ENCODE peak calls at places on chromosomes 12 and 14, in nine cellular contexts. C is upper lobe of left lung, D is ovary, W is A549, H is K562, Z is H1, N is tibial nerve, A is SK-N-SH, R is stomach. I is an unnamed sample. For H3K4me1, the result is how much of the 10 kb centered on the place peaks cover.

GRCh38 chr12:42608196-42608825 is 18.8 kb upstream of the PRICKLE1 start:
- DNase-seq in C (no peak), D (no peak), W (no peak), H (no peak), Z (no peak), N (no peak), A (no peak), R (no peak), I (no peak)

GRCh38 chr12:19643635-19644034 is 204.3 kb downstream of the AEBP2 start:
- DNase-seq in C (no peak), D (peak), W (peak), H (peak), Z (peak), N (peak), A (peak), R (no peak), I (no peak)

GRCh38 chr12:107287436-107288413 is 194.4 kb upstream of the CRY1 start:
- DNase-seq in C (no peak), D (no peak), W (no peak), H (no peak), Z (no peak), N (no peak), A (no peak), R (no peak), I (no peak)

GRCh38 chr12:30095511-30095910 is 311.8 kb upstream of the TMTC1 start:
- DNase-seq in C (no peak), D (no peak), W (no peak), H (no peak), Z (no peak), N (no peak), A (no peak), R (no peak), I (no peak)

GRCh38 chr14:100439781-100440180 is 116.6 kb downstream of the SLC25A47 start:
- DNase-seq in C (no peak), D (peak), W (peak), H (no peak), Z (no peak), N (no peak), A (no peak), R (no peak), I (peak)

GRCh38 chr14:30267141-30267540 is 291.8 kb upstream of the G2E3 start:
- DNase-seq in C (no peak), D (no peak), W (no peak), H (no peak), Z (no peak), N (no peak), A (no peak), R (no peak), I (no peak)

GRCh38 chr14:93041830-93042229 is 73.9 kb downstream of the ITPK1 start:
- DNase-seq in C (no peak), D (no peak), W (no peak), H (no peak), Z (no peak), N (no peak), A (no peak), R (no peak), I (no peak)

GRCh38 chr12:120939523-120939922 is 35.4 kb upstream of the SPPL3 start:
- DNase-seq in C (no peak), D (no peak), W (no peak), H (no peak), Z (no peak), N (peak), A (no peak), R (no peak), I (no peak)

GRCh38 chr14:79091381-79091963 is 921.3 kb downstream of the NRXN3 start:
- DNase-seq in C (no peak), D (no peak), W (no peak), H (no peak), Z (no peak), N (no peak), A (no peak), R (no peak), I (no peak)

GRCh38 chr14:58077621-58078020 is 74.4 kb downstream of the ARMH4 start:
- DNase-seq in C (no peak), D (no peak), W (no peak), H (no peak), Z (no peak), N (no peak), A (no peak), R (no peak), I (no peak)

GRCh38 chr12:122207391-122207790 is 3.9 kb downstream of the B3GNT4 start:
- DNase-seq in C (no peak), D (no peak), W (no peak), H (no peak), Z (no peak), N (no peak), A (no peak), R (no peak), I (no peak)

GRCh38 chr12:131208425-131208824 is 254.7 kb downstream of the ADGRD1 start:
- DNase-seq in C (no peak), D (no peak), W (no peak), H (no peak), Z (no peak), N (no peak), A (no peak), R (peak), I (no peak)

DNA sequence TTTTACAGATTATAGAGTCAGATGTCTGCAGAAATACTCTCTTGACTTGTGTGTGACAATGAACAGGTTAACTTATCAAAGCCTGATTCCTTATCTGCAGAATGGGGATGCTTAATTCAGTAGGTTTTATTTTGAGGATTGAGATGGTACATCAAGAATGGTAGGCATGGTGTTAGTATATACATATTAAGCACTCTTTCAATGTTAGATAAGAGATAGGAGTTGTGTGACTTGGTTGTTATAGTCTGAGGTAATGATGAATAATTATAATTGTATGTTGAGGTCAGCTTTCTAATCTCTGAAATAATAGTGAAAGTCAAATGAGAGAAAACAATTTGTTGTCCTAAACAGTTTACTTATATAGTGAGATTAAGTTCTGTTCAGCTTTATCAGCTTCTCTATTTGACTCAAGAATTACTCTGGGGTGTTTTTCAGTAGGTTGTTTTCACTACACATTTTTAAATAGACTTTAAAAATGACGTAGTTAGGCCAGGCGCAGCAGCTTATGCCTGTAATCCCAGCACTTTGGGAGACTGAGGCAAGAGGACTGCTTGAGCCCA is 11.9 kb downstream of the PALS1 start:
- DNase-seq in C (no peak), D (no peak), W (no peak), H (no peak), Z (no peak), N (no peak), A (no peak), R (no peak), I (no peak)
- H3K4me1 ChIP-seq in C (under half), D (under half), W (under half), H (under half), Z (under half), N (under half), A (under half), R (under half), I (under half)

GRCh38 chr14:72448212-72448611 is 445.7 kb downstream of the DPF3 start:
- DNase-seq in C (no peak), D (no peak), W (no peak), H (no peak), Z (no peak), N (no peak), A (no peak), R (no peak), I (no peak)

GRCh38 chr14:72450473-72451044 is 443.3 kb downstream of the DPF3 start:
- DNase-seq in C (no peak), D (no peak), W (no peak), H (no peak), Z (no peak), N (no peak), A (no peak), R (no peak), I (no peak)

GRCh38 chr14:72454388-72454787 is 439.5 kb downstream of the DPF3 start:
- DNase-seq in C (no peak), D (no peak), W (no peak), H (no peak), Z (no peak), N (no peak), A (no peak), R (no peak), I (no peak)

DNA sequence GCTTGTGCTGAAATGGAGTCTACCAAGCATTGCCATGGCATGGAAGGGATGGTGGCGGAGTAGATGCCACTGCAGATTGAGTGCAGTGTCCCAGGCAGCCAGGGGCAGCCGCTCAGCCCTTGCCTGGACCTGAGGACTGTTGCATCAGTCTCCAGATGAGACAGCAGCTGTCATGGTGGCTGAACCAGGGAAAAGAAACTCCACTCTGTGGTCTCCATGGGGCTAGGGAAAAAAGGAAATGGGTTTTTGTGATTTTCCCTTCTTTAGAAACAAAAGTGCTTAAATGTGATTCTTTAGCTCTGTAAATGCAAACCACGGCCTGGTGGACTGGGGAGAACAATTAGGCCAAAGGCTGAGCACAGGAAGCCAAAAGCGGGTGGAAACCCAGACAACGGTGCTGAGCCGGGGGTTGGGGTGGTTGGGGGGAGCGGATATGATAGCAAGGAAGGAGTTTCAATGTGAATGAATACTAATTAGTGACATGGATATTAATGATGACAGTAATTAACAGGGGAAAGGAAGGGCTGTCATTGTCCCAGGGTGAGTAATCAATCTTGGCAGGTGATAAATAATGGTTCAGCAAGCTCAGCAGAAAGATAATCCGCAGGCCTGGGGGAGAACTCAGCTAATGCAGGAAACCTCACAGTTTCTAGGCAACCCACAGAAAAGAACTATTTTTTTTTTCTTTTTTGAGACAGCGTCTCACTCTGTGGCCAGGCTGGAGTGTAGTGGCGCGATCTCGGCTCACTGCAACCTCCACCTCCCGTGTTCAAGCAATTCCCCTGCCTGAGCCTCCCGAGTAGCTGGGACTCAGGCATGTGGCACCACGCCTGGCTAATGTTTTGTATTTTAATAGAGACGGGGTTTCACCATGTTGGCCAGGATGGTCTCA is 442.6 kb downstream of the DPF3 start:
- DNase-seq in C (peak), D (no peak), W (no peak), H (no peak), Z (no peak), N (no peak), A (no peak), R (no peak), I (peak)
- TF ChIP-seq EP300 in C (no peak), D (no peak), W (no peak), H (peak), Z (no peak), N (no peak), A (no peak), R (no peak), I (no peak)

DNA sequence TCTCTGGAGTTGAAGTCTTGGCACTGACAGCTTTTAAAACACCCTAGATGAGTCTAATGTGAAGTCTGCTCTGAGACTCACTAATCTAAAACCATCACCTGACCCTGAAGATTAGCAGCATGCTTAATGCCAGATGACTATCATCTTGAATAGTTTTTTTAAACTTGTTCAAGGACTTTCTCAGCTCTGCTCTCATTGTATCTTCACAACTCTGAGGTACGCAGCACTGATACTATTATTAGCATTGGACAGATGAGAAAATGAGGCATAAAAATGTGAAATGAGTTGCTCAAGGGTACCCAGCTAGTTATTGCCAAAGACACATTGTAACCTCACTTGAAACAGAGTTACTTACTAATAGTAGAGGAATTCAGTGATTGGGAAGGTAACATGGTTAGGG is 4.8 kb downstream of the SLC38A1 start:
- DNase-seq in C (no peak), D (no peak), W (no peak), H (no peak), Z (no peak), N (no peak), A (no peak), R (no peak), I (no peak)
- H3K4me1 ChIP-seq in C (under half), D (under half), W (half or more), H (under half), Z (under half), N (under half), A (under half), R (under half), I (half or more)

GRCh38 chr12:54159140-54159539 is 29.6 kb downstream of the SMUG1 start:
- DNase-seq in C (peak), D (no peak), W (no peak), H (peak), Z (peak), N (no peak), A (peak), R (peak), I (no peak)
- TF ChIP-seq EP300 in C (no peak), D (no peak), W (no peak), H (no peak), Z (no peak), N (no peak), A (no peak), R (no peak), I (no peak)

GRCh38 chr14:104169005-104169764 is 30.8 kb downstream of the KIF26A start:
- DNase-seq in C (no peak), D (no peak), W (no peak), H (no peak), Z (no peak), N (no peak), A (no peak), R (no peak), I (no peak)
- H3K4me1 ChIP-seq in C (under half), D (under half), W (under half), H (under half), Z (under half), N (under half), A (under half), R (under half), I (under half)

GRCh38 chr12:113007166-113007565 is 28.8 kb downstream of the OAS2 start:
- DNase-seq in C (no peak), D (no peak), W (no peak), H (no peak), Z (no peak), N (no peak), A (no peak), R (no peak), I (no peak)
- TF ChIP-seq EP300 in C (no peak), D (no peak), W (no peak), H (no peak), Z (no peak), N (no peak), A (no peak), R (no peak), I (no peak)

GRCh38 chr12:58750484-58750883 is 169.8 kb downstream of the LRIG3 start:
- DNase-seq in C (no peak), D (no peak), W (peak), H (no peak), Z (no peak), N (peak), A (no peak), R (no peak), I (no peak)
- H3K4me1 ChIP-seq in C (under half), D (under half), W (under half), H (under half), Z (under half), N (under half), A (under half), R (under half), I (under half)

DNA sequence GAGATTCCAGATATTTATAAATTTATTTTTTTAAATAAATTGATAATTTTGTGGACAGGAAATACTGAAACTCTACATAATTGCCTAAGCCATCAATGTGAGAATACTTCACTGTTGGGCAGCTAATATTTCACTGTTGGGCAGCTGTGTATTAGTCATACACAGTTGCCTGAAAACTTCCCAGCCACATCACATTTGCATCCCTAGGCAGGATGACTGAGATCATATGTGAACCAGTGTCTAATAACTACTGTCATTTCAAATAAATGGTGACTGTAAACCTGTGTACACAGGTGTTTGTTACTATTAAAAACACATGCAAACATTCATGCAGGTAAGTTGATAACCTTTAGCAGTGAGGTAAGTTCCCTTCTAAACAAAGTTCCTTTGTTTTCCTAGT is 43.9 kb downstream of the TMTC3 start:
- DNase-seq in C (no peak), D (no peak), W (no peak), H (no peak), Z (no peak), N (no peak), A (no peak), R (no peak), I (no peak)
- TF ChIP-seq EP300 in C (no peak), D (no peak), W (no peak), H (no peak), Z (no peak), N (no peak), A (peak), R (no peak), I (no peak)

GRCh38 chr12:111444706-111445310 is 39.1 kb downstream of the SH2B3 start:
- DNase-seq in C (peak), D (no peak), W (no peak), H (no peak), Z (no peak), N (peak), A (no peak), R (peak), I (peak)

GRCh38 chr12:111446631-111447570 is 41.2 kb downstream of the SH2B3 start:
- DNase-seq in C (peak), D (no peak), W (no peak), H (no peak), Z (no peak), N (no peak), A (no peak), R (peak), I (peak)

GRCh38 chr12:111445311-111446043 is 39.8 kb downstream of the SH2B3 start:
- DNase-seq in C (peak), D (no peak), W (no peak), H (no peak), Z (no peak), N (no peak), A (no peak), R (peak), I (no peak)

GRCh38 chr12:111447571-111448265 is 42.0 kb downstream of the SH2B3 start:
- DNase-seq in C (peak), D (no peak), W (no peak), H (no peak), Z (no peak), N (no peak), A (no peak), R (peak), I (no peak)

GRCh38 chr12:111446044-111446581 is 40.4 kb downstream of the SH2B3 start:
- DNase-seq in C (no peak), D (no peak), W (no peak), H (peak), Z (no peak), N (no peak), A (peak), R (peak), I (peak)
- H3K4me1 ChIP-seq in C (half or more), D (under half), W (under half), H (under half), Z (under half), N (half or more), A (half or more), R (half or more), I (half or more)

GRCh38 chr14:39219075-39219499 is 14.6 kb upstream of the MIA2 start:
- DNase-seq in C (no peak), D (no peak), W (peak), H (no peak), Z (no peak), N (no peak), A (no peak), R (no peak), I (no peak)
- TF ChIP-seq EP300 in C (no peak), D (no peak), W (no peak), H (no peak), Z (no peak), N (no peak), A (no peak), R (no peak), I (no peak)